ENCODE peak calls at places on chromosomes 12 and 14, in nine cellular contexts. Y is HEK293T; J is Right ventricle myocardium superior; T is NCI-H2081; U is A549; G is SW480; P is stimulated activated CD4-positive, alpha-beta T cell treated with anti-CD3 and anti-CD28 coated beads, Interleukin-4, amount 100 ng/mL, for 48 hours; A is nephron progenitor cell; F is prostate gland. I is an unnamed sample.

GRCh38 chr14:95519699-95520098 is 3.2 kb upstream of the SYNE3 start:
- DNase-seq in J (peak; percentile 88), T (no peak), P (peak; percentile 57), G (peak; percentile 95), F (no peak), Y (no peak), U (no peak), A (no peak), I (no peak)

GRCh38 chr14:50228313-50228712 is 3.1 kb downstream of the SOS2 start:
- DNase-seq in A (no peak), T (no peak), Y (no peak), J (no peak), G (no peak), P (no peak), U (no peak), F (no peak), I (no peak)

GRCh38 chr12:106000376-106001104 is 138.2 kb downstream of the NUAK1 start:
- DNase-seq in A (no peak), Y (no peak), F (no peak), T (no peak), J (no peak), G (peak; percentile 9), U (no peak), P (no peak), I (no peak)

GRCh38 chr14:73743431-73743931 is 29.3 kb upstream of the PNMA1 start:
- DNase-seq in Y (no peak), F (no peak), G (no peak), A (no peak), U (no peak), J (peak; percentile 78), P (no peak), T (no peak), I (no peak)

GRCh38 chr12:76064904-76065303 is 19.6 kb downstream of the NAP1L1 start:
- DNase-seq in A (no peak), J (no peak), T (no peak), Y (no peak), P (no peak), G (no peak), U (no peak), F (no peak), I (no peak)

GRCh38 chr14:56724013-56724412 is 86.3 kb downstream of the OTX2 start:
- DNase-seq in U (no peak), A (no peak), Y (no peak), J (no peak), F (no peak), P (no peak), G (no peak), T (no peak), I (no peak)

GRCh38 chr12:67648306-67649164 is at the start of gene DYRK2:
- DNase-seq in J (peak; percentile 91), Y (peak; percentile 79), P (peak; percentile 55), T (peak; percentile 78), G (peak; percentile 64), F (peak; percentile 75), U (peak; percentile 79), A (peak; percentile 83), I (peak; percentile 83)

GRCh38 chr12:104699489-104700194 is 242.9 kb downstream of the CHST11 start:
- DNase-seq in Y (no peak), A (no peak), U (no peak), T (no peak), P (no peak), F (no peak), J (no peak), G (no peak), I (no peak)

GRCh38 chr12:67034110-67034879 is 234.9 kb upstream of the CAND1 start:
- DNase-seq in J (no peak), U (peak; percentile 29), T (peak; percentile 29), F (no peak), A (no peak), P (no peak), Y (no peak), G (no peak), I (peak; percentile 18)

GRCh38 chr14:39488600-39488999 is 56.4 kb upstream of the FBXO33 start:
- DNase-seq in A (peak; percentile 44), F (no peak), P (no peak), G (no peak), J (no peak), T (no peak), Y (no peak), U (no peak), I (no peak)

GRCh38 chr12:49389092-49389703 is 21.9 kb downstream of the SPATS2 start:
- DNase-seq in P (peak; percentile 47), A (peak; percentile 49), U (no peak), Y (no peak), J (peak; percentile 71), T (no peak), G (no peak), F (no peak), I (no peak)

GRCh38 chr14:53128706-53129105 is 24.4 kb downstream of the DDHD1 start:
- DNase-seq in A (no peak), J (no peak), T (no peak), F (no peak), G (no peak), P (no peak), Y (no peak), U (no peak), I (no peak)

GRCh38 chr14:63605041-63605532 is 36.6 kb downstream of the WDR89 start:
- DNase-seq in G (no peak), J (no peak), U (no peak), F (no peak), T (no peak), P (no peak), A (no peak), Y (no peak), I (no peak)

GRCh38 chr14:102046337-102047278 is 40.2 kb downstream of the HSP90AA1 start:
- DNase-seq in A (peak; percentile 82), G (peak; percentile 85), Y (peak; percentile 61), P (no peak), F (peak; percentile 92), J (peak; percentile 89), T (peak; percentile 78), U (peak; percentile 81), I (peak; percentile 96)

GRCh38 chr12:10632226-10632625 is 18.8 kb upstream of the MAGOHB start:
- DNase-seq in P (no peak), G (no peak), T (no peak), Y (no peak), F (no peak), A (no peak), J (no peak), U (no peak), I (no peak)

GRCh38 chr12:53624956-53625355 is 1.2 kb downstream of the ATF7 start:
- DNase-seq in G (no peak), T (no peak), U (no peak), F (no peak), J (no peak), A (no peak), P (no peak), Y (no peak), I (no peak)

GRCh38 chr14:35821546-35822411 is 4.4 kb upstream of the BRMS1L start:
- DNase-seq in F (no peak), P (no peak), G (no peak), J (no peak), T (peak; percentile 30), A (no peak), U (peak; percentile 58), Y (peak; percentile 51), I (peak; percentile 72)

GRCh38 chr14:95835331-95835730 is 41.3 kb upstream of the TUNAR start:
- DNase-seq in Y (no peak), J (no peak), A (no peak), U (no peak), P (no peak), F (no peak), G (peak; percentile 54), T (no peak), I (no peak)

GRCh38 chr12:89451876-89452275 is 72.7 kb downstream of the GALNT4 start:
- DNase-seq in A (peak; percentile 60), U (no peak), Y (peak; percentile 30), F (no peak), T (no peak), G (no peak), J (peak; percentile 55), P (no peak), I (no peak)

GRCh38 chr12:99975321-99975720 is 9.4 kb downstream of the ANKS1B start:
- DNase-seq in A (no peak), Y (no peak), G (no peak), T (no peak), U (no peak), F (no peak), P (no peak), J (no peak), I (no peak)

GRCh38 chr14:103742499-103743255 is 27.1 kb downstream of the ZFYVE21 start:
- DNase-seq in G (no peak), J (no peak), Y (no peak), A (no peak), F (no peak), P (no peak), T (no peak), U (no peak), I (no peak)

GRCh38 chr12:56571131-56571530 is 49.5 kb downstream of the RBMS2 start:
- DNase-seq in T (no peak), P (no peak), Y (no peak), U (no peak), J (no peak), F (no peak), G (no peak), A (no peak), I (no peak)

GRCh38 chr12:119069029-119069731 is 87.8 kb downstream of the SRRM4 start:
- DNase-seq in U (no peak), T (peak; percentile 55), J (no peak), G (no peak), Y (no peak), F (no peak), A (no peak), P (no peak), I (no peak)

GRCh38 chr12:120639771-120640721 is at the start of gene CABP1:
- DNase-seq in Y (peak; percentile 73), G (peak; percentile 35), T (peak; percentile 45), J (no peak), U (no peak), F (no peak), P (peak; percentile 41), A (peak; percentile 79), I (peak; percentile 34)

I was measured in T47D.